ENCODE peak calls at places on chromosomes 7 and 10, in four cellular contexts. One of them, this sample, is unnamed.

GRCh38 chr10:103594326-103594725 is 100.8 kb downstream of the NEURL1 start:
- DNase-seq in Peyer's patch: no peak
- DNase-seq in breast epithelium: no peak
- DNase-seq in WERI-Rb-1: no peak
- DNase-seq in this sample: no peak

GRCh38 chr10:88934900-88935672 is 17.5 kb downstream of the ACTA2 start:
- DNase-seq in breast epithelium: peak
- DNase-seq in Peyer's patch: peak
- DNase-seq in WERI-Rb-1: peak
- DNase-seq in this sample: no peak

GRCh38 chr7:134722786-134723322 is 56.6 kb upstream of the CALD1 start:
- DNase-seq in WERI-Rb-1: no peak
- DNase-seq in breast epithelium: no peak
- DNase-seq in Peyer's patch: no peak
- DNase-seq in this sample: no peak

GRCh38 chr10:11539191-11539868 is 72.1 kb downstream of the USP6NL start:
- DNase-seq in WERI-Rb-1: no peak
- DNase-seq in Peyer's patch: no peak
- DNase-seq in breast epithelium: no peak
- DNase-seq in this sample: no peak

GRCh38 chr10:89846276-89846630 is 144.9 kb downstream of the KIF20B start:
- DNase-seq in Peyer's patch: no peak
- DNase-seq in WERI-Rb-1: no peak
- DNase-seq in breast epithelium: no peak
- DNase-seq in this sample: no peak

GRCh38 chr10:3853547-3853989 is 68.6 kb upstream of the KLF6 start:
- DNase-seq in breast epithelium: peak
- DNase-seq in WERI-Rb-1: no peak
- DNase-seq in Peyer's patch: no peak
- DNase-seq in this sample: no peak

GRCh38 chr10:10745281-10745680 is 272.4 kb upstream of the CELF2 start:
- DNase-seq in Peyer's patch: no peak
- DNase-seq in breast epithelium: no peak
- DNase-seq in WERI-Rb-1: no peak
- DNase-seq in this sample: no peak

GRCh38 chr7:14507617-14508016 is 394.9 kb downstream of the DGKB start:
- DNase-seq in breast epithelium: no peak
- DNase-seq in Peyer's patch: no peak
- DNase-seq in WERI-Rb-1: no peak
- DNase-seq in this sample: no peak

GRCh38 chr7:114415054-114415997 is 711 bp downstream of the FOXP2 start:
- DNase-seq in breast epithelium: no peak
- DNase-seq in Peyer's patch: no peak
- DNase-seq in WERI-Rb-1: no peak
- DNase-seq in this sample: no peak

GRCh38 chr7:39987641-39988347 is 37.7 kb downstream of the CDK13 start:
- DNase-seq in Peyer's patch: no peak
- DNase-seq in WERI-Rb-1: no peak
- DNase-seq in breast epithelium: no peak
- DNase-seq in this sample: no peak

GRCh38 chr7:9201928-9202327 is 768.5 kb downstream of the NXPH1 start:
- DNase-seq in Peyer's patch: no peak
- DNase-seq in breast epithelium: no peak
- DNase-seq in WERI-Rb-1: no peak
- DNase-seq in this sample: no peak

GRCh38 chr10:129096340-129096984 is 370.6 kb upstream of the MGMT start:
- DNase-seq in Peyer's patch: peak
- DNase-seq in WERI-Rb-1: no peak
- DNase-seq in breast epithelium: peak
- DNase-seq in this sample: no peak

GRCh38 chr7:101519324-101520017 is 109.6 kb downstream of the MYL10 start:
- DNase-seq in breast epithelium: no peak
- DNase-seq in WERI-Rb-1: no peak
- DNase-seq in Peyer's patch: no peak
- DNase-seq in this sample: no peak

GRCh38 chr10:114043532-114044250 is at the start of gene ADRB1:
- DNase-seq in Peyer's patch: peak
- DNase-seq in WERI-Rb-1: peak
- DNase-seq in breast epithelium: peak
- DNase-seq in this sample: peak

GRCh38 chr7:74275401-74275881 is 13.8 kb upstream of the CLIP2 start:
- DNase-seq in WERI-Rb-1: peak
- DNase-seq in breast epithelium: no peak
- DNase-seq in Peyer's patch: no peak
- DNase-seq in this sample: no peak

GRCh38 chr7:101664390-101664789 is 35.3 kb upstream of the MYL10 start:
- DNase-seq in Peyer's patch: no peak
- DNase-seq in WERI-Rb-1: no peak
- DNase-seq in breast epithelium: no peak
- DNase-seq in this sample: no peak

GRCh38 chr7:131945948-131946525 is 389.6 kb upstream of the PODXL start:
- DNase-seq in Peyer's patch: no peak
- DNase-seq in WERI-Rb-1: no peak
- DNase-seq in breast epithelium: no peak
- DNase-seq in this sample: no peak
- TF ChIP-seq CTCF in Peyer's patch: no peak
- TF ChIP-seq CTCF in WERI-Rb-1: no peak
- TF ChIP-seq CTCF in breast epithelium: no peak
- TF ChIP-seq CTCF in this sample: no peak

GRCh38 chr7:142587578-142588191 is 161.6 kb upstream of the PRSS1 start:
- DNase-seq in Peyer's patch: no peak
- DNase-seq in WERI-Rb-1: peak
- DNase-seq in breast epithelium: no peak
- DNase-seq in this sample: no peak

GRCh38 chr7:142584765-142585164 is 164.5 kb upstream of the PRSS1 start:
- DNase-seq in breast epithelium: no peak
- DNase-seq in Peyer's patch: no peak
- DNase-seq in WERI-Rb-1: no peak
- DNase-seq in this sample: no peak

GRCh38 chr7:142586611-142587010 is 162.7 kb upstream of the PRSS1 start:
- DNase-seq in breast epithelium: no peak
- DNase-seq in WERI-Rb-1: no peak
- DNase-seq in Peyer's patch: no peak
- DNase-seq in this sample: no peak

GRCh38 chr7:142583424-142583823 is 165.8 kb upstream of the PRSS1 start:
- DNase-seq in Peyer's patch: no peak
- DNase-seq in WERI-Rb-1: peak
- DNase-seq in breast epithelium: no peak
- DNase-seq in this sample: no peak

DNA sequence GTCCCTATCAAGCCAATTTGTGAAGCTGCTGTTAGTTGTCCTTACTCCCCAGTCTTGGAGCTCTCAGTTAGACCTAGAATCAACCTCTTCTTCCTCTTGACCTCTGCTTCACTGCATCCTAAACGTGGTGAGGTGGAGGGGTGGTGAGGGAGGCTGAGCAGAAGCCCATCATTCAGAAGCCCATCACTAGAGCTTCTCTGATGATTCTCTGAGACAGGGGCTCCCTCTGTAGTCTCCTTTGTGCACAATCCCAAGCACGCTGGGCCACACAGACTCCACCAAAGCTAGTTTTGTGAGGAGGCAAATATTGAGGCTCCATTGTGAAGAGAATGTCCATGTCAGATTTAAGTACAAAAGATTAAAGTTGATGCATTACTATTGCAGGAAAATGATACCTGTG is 163.8 kb upstream of the PRSS1 start:
- DNase-seq in WERI-Rb-1: peak
- DNase-seq in breast epithelium: no peak
- DNase-seq in Peyer's patch: no peak
- DNase-seq in this sample: no peak
- TF ChIP-seq CTCF in WERI-Rb-1: peak
- TF ChIP-seq CTCF in breast epithelium: no peak
- TF ChIP-seq CTCF in Peyer's patch: no peak
- TF ChIP-seq CTCF in this sample: no peak

GRCh38 chr7:115635876-115636275 is 394.7 kb downstream of the TFEC start:
- DNase-seq in WERI-Rb-1: no peak
- DNase-seq in breast epithelium: no peak
- DNase-seq in Peyer's patch: no peak
- DNase-seq in this sample: no peak
- TF ChIP-seq CTCF in WERI-Rb-1: no peak
- TF ChIP-seq CTCF in breast epithelium: no peak
- TF ChIP-seq CTCF in Peyer's patch: no peak
- TF ChIP-seq CTCF in this sample: no peak

DNA sequence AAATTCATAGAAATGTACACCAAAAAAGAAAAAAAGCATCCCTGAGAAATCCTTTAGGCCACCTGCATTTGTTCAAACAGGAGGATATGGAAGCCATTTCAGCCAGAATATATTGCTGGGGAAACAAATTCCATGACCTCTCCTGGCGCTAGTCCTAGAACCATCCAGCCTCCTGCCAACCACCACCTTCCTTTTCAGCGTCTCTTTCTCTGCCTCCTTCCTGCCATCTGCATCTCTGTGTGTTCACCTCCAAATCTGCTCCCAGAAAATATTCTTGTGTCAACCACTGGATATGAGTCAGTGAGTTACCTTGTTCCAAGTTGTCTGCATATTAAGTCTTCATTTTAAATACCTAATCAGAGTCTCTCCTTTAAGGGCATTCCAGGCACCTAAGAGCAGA is 50.6 kb upstream of the NPY start:
- DNase-seq in WERI-Rb-1: no peak
- DNase-seq in Peyer's patch: no peak
- DNase-seq in breast epithelium: no peak
- DNase-seq in this sample: no peak
- TF ChIP-seq CTCF in WERI-Rb-1: no peak
- TF ChIP-seq CTCF in Peyer's patch: no peak
- TF ChIP-seq CTCF in breast epithelium: no peak
- TF ChIP-seq CTCF in this sample: no peak

GRCh38 chr10:71486465-71487114 is 89.9 kb downstream of the CDH23 start:
- DNase-seq in Peyer's patch: peak
- DNase-seq in WERI-Rb-1: peak
- DNase-seq in breast epithelium: no peak
- DNase-seq in this sample: no peak
- TF ChIP-seq CTCF in Peyer's patch: no peak
- TF ChIP-seq CTCF in WERI-Rb-1: peak
- TF ChIP-seq CTCF in breast epithelium: no peak
- TF ChIP-seq CTCF in this sample: peak

GRCh38 chr7:2661096-2661449 is 26.9 kb upstream of the AMZ1 start:
- DNase-seq in WERI-Rb-1: no peak
- DNase-seq in Peyer's patch: no peak
- DNase-seq in breast epithelium: no peak
- DNase-seq in this sample: no peak
- TF ChIP-seq CTCF in WERI-Rb-1: no peak
- TF ChIP-seq CTCF in Peyer's patch: no peak
- TF ChIP-seq CTCF in breast epithelium: no peak
- TF ChIP-seq CTCF in this sample: peak

GRCh38 chr7:149862156-149862555 is 11.6 kb upstream of the ATP6V0E2 start:
- DNase-seq in WERI-Rb-1: no peak
- DNase-seq in Peyer's patch: no peak
- DNase-seq in breast epithelium: no peak
- DNase-seq in this sample: no peak

GRCh38 chr7:149861728-149862045 is 12.1 kb upstream of the ATP6V0E2 start:
- DNase-seq in Peyer's patch: no peak
- DNase-seq in WERI-Rb-1: no peak
- DNase-seq in breast epithelium: no peak
- DNase-seq in this sample: no peak

GRCh38 chr7:149859881-149860280 is 13.9 kb upstream of the ATP6V0E2 start:
- DNase-seq in WERI-Rb-1: no peak
- DNase-seq in breast epithelium: no peak
- DNase-seq in Peyer's patch: no peak
- DNase-seq in this sample: no peak

GRCh38 chr7:149859369-149859768 is 14.4 kb upstream of the ATP6V0E2 start:
- DNase-seq in Peyer's patch: no peak
- DNase-seq in WERI-Rb-1: no peak
- DNase-seq in breast epithelium: no peak
- DNase-seq in this sample: no peak

DNA sequence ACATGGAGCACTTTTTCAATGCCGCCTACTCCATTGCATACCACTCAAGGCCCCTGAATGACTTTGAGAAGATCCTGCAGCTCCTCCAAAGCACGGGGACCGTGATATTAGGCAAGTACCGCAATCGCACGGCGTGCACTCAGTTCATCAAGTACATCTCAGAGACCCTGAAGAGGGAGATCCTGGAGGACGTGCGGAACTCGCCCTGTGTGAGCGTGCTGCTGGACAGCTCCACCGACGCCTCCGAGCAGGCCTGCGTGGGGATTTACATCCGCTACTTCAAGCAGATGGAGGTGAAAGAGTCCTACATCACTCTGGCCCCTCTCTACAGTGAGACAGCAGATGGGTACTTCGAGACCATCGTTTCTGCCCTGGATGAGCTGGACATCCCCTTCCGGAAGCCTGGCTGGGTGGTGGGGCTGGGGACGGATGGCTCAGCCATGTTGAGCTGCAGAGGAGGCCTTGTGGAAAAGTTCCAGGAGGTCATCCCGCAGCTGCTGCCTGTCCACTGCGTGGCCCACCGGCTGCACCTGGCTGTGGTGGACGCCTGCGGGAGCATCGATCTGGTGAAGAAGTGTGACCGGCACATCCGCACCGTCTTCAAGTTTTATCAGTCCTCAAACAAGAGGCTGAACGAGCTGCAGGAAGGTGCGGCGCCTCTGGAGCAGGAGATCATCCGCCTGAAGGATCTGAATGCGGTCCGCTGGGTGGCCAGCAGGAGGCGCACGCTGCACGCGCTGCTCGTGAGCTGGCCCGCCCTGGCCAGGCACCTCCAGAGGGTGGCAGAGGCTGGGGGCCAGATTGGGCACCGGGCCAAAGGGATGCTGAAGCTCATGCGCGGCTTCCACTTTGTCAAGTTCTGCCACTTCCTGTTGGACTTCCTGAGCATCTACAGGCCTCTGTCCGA is 12.7 kb upstream of the ATP6V0E2 start:
- DNase-seq in breast epithelium: no peak
- DNase-seq in Peyer's patch: no peak
- DNase-seq in WERI-Rb-1: peak
- DNase-seq in this sample: no peak
- TF ChIP-seq CTCF in breast epithelium: no peak
- TF ChIP-seq CTCF in Peyer's patch: no peak
- TF ChIP-seq CTCF in WERI-Rb-1: peak
- TF ChIP-seq CTCF in this sample: peak